ENCODE peak calls at places on chromosomes 12 and 14, in seven cellular contexts. E is upper lobe of left lung, Q is H1, V is transverse colon, B is HepG2, D is GM12878, I is stomach. Y is an unnamed sample.

GRCh38 chr12:76025601-76026575 is 5.7 kb downstream of the PHLDA1 start:
- DNase-seq in E (no peak), Q (no peak), V (no peak), B (no peak), D (no peak), I (no peak), Y (no peak)

GRCh38 chr12:55681142-55682077 is 26.3 kb downstream of the ITGA7 start:
- DNase-seq in E (peak), Q (peak), V (peak), B (peak), D (no peak), I (peak), Y (no peak)

GRCh38 chr14:69719501-69719951 is 47.4 kb upstream of the SRSF5 start:
- DNase-seq in E (peak), Q (no peak), V (peak), B (no peak), D (no peak), I (no peak), Y (no peak)

GRCh38 chr12:74514098-74514872 is 23.4 kb upstream of the ATXN7L3B start:
- DNase-seq in E (no peak), Q (no peak), V (no peak), B (peak), D (no peak), I (no peak), Y (no peak)

GRCh38 chr14:68608235-68608962 is 184.5 kb downstream of the ZFP36L1 start:
- DNase-seq in E (peak), Q (no peak), V (peak), B (no peak), D (no peak), I (no peak), Y (no peak)

GRCh38 chr14:68637106-68638021 is 155.5 kb downstream of the ZFP36L1 start:
- DNase-seq in E (no peak), Q (no peak), V (no peak), B (no peak), D (no peak), I (no peak), Y (peak)

GRCh38 chr12:46921048-46921753 is 95.4 kb upstream of the SLC38A4 start:
- DNase-seq in E (no peak), Q (no peak), V (no peak), B (peak), D (no peak), I (no peak), Y (no peak)

GRCh38 chr14:45198551-45198950 is 54.5 kb downstream of the MIS18BP1 start:
- DNase-seq in E (no peak), Q (no peak), V (no peak), B (no peak), D (no peak), I (no peak), Y (no peak)

GRCh38 chr12:116838395-116838794 is 42.8 kb downstream of the HRK start:
- DNase-seq in E (no peak), Q (no peak), V (no peak), B (no peak), D (no peak), I (no peak), Y (no peak)

GRCh38 chr14:37122919-37123639 is 49.3 kb downstream of the SLC25A21 start:
- DNase-seq in E (no peak), Q (no peak), V (no peak), B (no peak), D (no peak), I (no peak), Y (no peak)

GRCh38 chr14:104586832-104587620 is 7.5 kb downstream of the C14orf180 start:
- DNase-seq in E (no peak), Q (no peak), V (no peak), B (no peak), D (no peak), I (peak), Y (no peak)

GRCh38 chr12:122908915-122909314 is 13.0 kb upstream of the VPS37B start:
- DNase-seq in E (no peak), Q (no peak), V (peak), B (no peak), D (no peak), I (peak), Y (no peak)

GRCh38 chr14:68569546-68569908 is 223.3 kb downstream of the ZFP36L1 start:
- DNase-seq in E (no peak), Q (no peak), V (no peak), B (no peak), D (no peak), I (no peak), Y (no peak)

GRCh38 chr12:6430990-6431353 is 13.8 kb upstream of the CD27 start:
- DNase-seq in E (no peak), Q (no peak), V (no peak), B (no peak), D (no peak), I (peak), Y (no peak)

GRCh38 chr12:53481108-53481442 is 18.2 kb downstream of the MAP3K12 start:
- DNase-seq in E (no peak), Q (no peak), V (no peak), B (no peak), D (no peak), I (no peak), Y (no peak)

GRCh38 chr12:52789637-52790426 is 6.1 kb downstream of the KRT3 start:
- DNase-seq in E (no peak), Q (no peak), V (peak), B (no peak), D (no peak), I (peak), Y (no peak)

GRCh38 chr14:21978184-21978998 is 304.8 kb upstream of the OR4E1 start:
- DNase-seq in E (peak), Q (no peak), V (peak), B (peak), D (no peak), I (peak), Y (no peak)

GRCh38 chr14:50808053-50808452 is 22.9 kb downstream of the NIN start:
- DNase-seq in E (no peak), Q (no peak), V (no peak), B (no peak), D (no peak), I (no peak), Y (peak)

GRCh38 chr14:95291859-95292542 is 27.7 kb downstream of the CLMN start:
- DNase-seq in E (peak), Q (no peak), V (peak), B (no peak), D (no peak), I (peak), Y (no peak)

GRCh38 chr12:76666272-76666845 is 97.6 kb upstream of the ZDHHC17 start:
- DNase-seq in E (no peak), Q (no peak), V (no peak), B (no peak), D (no peak), I (no peak), Y (no peak)

GRCh38 chr14:29752221-29752923 is 175.3 kb downstream of the PRKD1 start:
- DNase-seq in E (no peak), Q (no peak), V (no peak), B (no peak), D (no peak), I (no peak), Y (no peak)

GRCh38 chr12:112381898-112382796 is at the start of gene HECTD4:
- DNase-seq in E (peak), Q (peak), V (peak), B (peak), D (peak), I (peak), Y (peak)
- TF ChIP-seq EP300 in E (no peak), Q (peak), V (no peak), B (no peak), D (no peak), I (no peak), Y (no peak)

DNA sequence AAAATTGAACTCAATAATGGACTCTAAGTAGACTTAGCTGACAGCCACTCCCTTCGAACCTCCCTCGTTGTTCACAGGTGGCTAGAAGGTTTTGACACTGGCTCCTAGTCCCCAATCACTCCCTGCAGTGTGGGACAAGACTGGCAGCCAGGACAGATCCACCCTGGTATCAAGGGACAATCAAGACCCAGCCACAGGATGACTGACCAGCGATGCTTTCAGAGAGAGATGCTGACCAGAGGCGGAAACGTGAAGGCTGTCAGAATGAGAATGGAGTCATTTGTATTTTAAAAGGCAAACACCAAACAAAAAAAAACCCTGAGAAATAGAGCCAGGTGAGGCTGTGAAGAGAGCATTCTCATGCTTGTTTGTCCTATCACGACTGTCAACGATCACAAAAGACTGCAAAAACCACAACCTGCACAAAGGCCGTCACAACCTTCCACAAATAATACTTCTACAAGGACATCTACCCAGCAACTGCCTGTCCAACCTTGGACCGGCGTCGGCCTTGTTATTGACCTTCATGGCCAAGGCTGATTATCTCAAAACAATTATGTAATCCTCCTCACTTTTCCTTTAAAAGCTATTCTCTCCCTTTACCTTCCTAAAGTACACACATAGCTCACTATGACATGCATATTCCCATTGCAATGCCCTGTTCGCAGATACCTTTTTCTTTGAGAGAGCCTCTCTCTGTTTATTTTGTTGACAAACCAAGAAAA is 13.2 kb downstream of the EIF5 start:
- DNase-seq in E (no peak), Q (no peak), V (no peak), B (peak), D (no peak), I (no peak), Y (no peak)
- TF ChIP-seq POLR2AphosphoS5 in E (no peak), Q (no peak), V (no peak), B (no peak), D (no peak), I (no peak), Y (no peak)

GRCh38 chr12:93587601-93588000 is 15.1 kb downstream of the SOCS2 start:
- DNase-seq in E (no peak), Q (no peak), V (no peak), B (no peak), D (no peak), I (no peak), Y (no peak)

GRCh38 chr12:93593833-93594232 is 21.4 kb downstream of the SOCS2 start:
- DNase-seq in E (no peak), Q (no peak), V (no peak), B (no peak), D (no peak), I (no peak), Y (no peak)

GRCh38 chr12:93594766-93595165 is 22.3 kb downstream of the SOCS2 start:
- DNase-seq in E (no peak), Q (no peak), V (no peak), B (no peak), D (no peak), I (no peak), Y (no peak)

GRCh38 chr12:93592641-93593396 is 20.3 kb downstream of the SOCS2 start:
- DNase-seq in E (no peak), Q (no peak), V (no peak), B (no peak), D (no peak), I (no peak), Y (no peak)

GRCh38 chr12:93591137-93591868 is 18.8 kb downstream of the SOCS2 start:
- DNase-seq in E (peak), Q (no peak), V (peak), B (no peak), D (no peak), I (peak), Y (peak)
- TF ChIP-seq POLR2A in E (peak), Q (no peak), V (peak), B (no peak), D (no peak), I (no peak), Y (peak)

GRCh38 chr12:93723568-93723930 is 46.4 kb downstream of the CRADD start:
- DNase-seq in E (no peak), Q (no peak), V (no peak), B (no peak), D (no peak), I (no peak), Y (no peak)

GRCh38 chr12:93727911-93728310 is 50.7 kb downstream of the CRADD start:
- DNase-seq in E (no peak), Q (no peak), V (no peak), B (peak), D (no peak), I (no peak), Y (no peak)

GRCh38 chr12:93729934-93730333 is 52.8 kb downstream of the CRADD start:
- DNase-seq in E (no peak), Q (no peak), V (no peak), B (no peak), D (no peak), I (no peak), Y (no peak)

GRCh38 chr12:93725531-93725930 is 48.4 kb downstream of the CRADD start:
- DNase-seq in E (no peak), Q (no peak), V (no peak), B (no peak), D (no peak), I (no peak), Y (no peak)

DNA sequence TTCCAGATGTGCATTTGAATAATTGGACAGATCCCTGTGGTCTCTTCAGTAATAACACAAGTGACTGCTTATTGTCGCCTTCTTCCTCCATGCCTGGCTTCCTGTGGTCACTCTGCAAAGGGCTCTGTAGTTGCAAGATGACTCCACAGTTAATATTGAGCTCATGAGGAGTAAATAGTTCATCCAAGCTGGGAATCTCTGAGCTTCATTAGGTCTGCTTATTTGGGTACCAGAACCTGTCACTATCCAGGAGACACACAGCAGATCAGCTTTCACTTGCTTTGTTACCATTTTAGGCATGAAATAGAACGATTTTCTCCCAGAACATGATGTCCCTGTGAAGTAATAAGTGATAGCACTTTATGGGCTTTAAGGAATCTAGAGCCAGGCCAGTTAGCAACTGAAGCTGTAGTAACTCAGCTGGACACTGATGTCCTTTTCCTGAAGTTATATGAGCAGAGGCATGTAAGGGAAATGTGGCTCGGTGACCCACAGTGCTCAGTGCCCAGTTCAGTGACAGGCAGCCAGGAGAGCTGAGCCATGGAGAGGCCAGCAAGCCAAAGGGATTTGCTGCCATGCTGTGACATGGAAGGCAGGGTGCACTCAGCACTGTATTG is 50.1 kb downstream of the CRADD start:
- DNase-seq in E (no peak), Q (no peak), V (no peak), B (no peak), D (no peak), I (peak), Y (no peak)
- TF ChIP-seq EP300 in E (peak), Q (no peak), V (peak), B (no peak), D (no peak), I (peak), Y (no peak)

Y was measured in esophagus muscularis mucosa.